ENCODE peak calls at places on chromosomes 2 and 18, in eight cellular contexts. One of them, this sample, is unnamed.

GRCh38 chr2:134137182-134137595 is 116.7 kb upstream of the MGAT5 start:
- DNase-seq in T-cell: no peak
- DNase-seq in activated B cell treated with CpG ODN at 0.5 μM for 24 hours: no peak
- DNase-seq in activated CD8-positive, alpha-beta memory T cell treated with anti-CD3 and anti-CD28 coated beads, Interleukin-2, amount 50 U/mL, for 48 hours: no peak
- DNase-seq in LHCN-M2: peak
- DNase-seq in NB4: peak
- DNase-seq in stimulated activated CD4-positive, alpha-beta T cell treated with anti-CD3 and anti-CD28 coated beads, Interleukin-2, amount 100 ng/mL, for 24 hours: no peak
- DNase-seq in hepatic stellate cell: peak
- DNase-seq in this sample: peak

GRCh38 chr18:73352546-73352945 is 484.8 kb upstream of the NETO1 start:
- DNase-seq in T-cell: no peak
- DNase-seq in activated B cell treated with CpG ODN at 0.5 μM for 24 hours: no peak
- DNase-seq in activated CD8-positive, alpha-beta memory T cell treated with anti-CD3 and anti-CD28 coated beads, Interleukin-2, amount 50 U/mL, for 48 hours: no peak
- DNase-seq in LHCN-M2: no peak
- DNase-seq in NB4: no peak
- DNase-seq in stimulated activated CD4-positive, alpha-beta T cell treated with anti-CD3 and anti-CD28 coated beads, Interleukin-2, amount 100 ng/mL, for 24 hours: no peak
- DNase-seq in hepatic stellate cell: no peak
- DNase-seq in this sample: peak

GRCh38 chr18:24089626-24090337 is 49.1 kb upstream of the CABYR start:
- DNase-seq in T-cell: no peak
- DNase-seq in activated B cell treated with CpG ODN at 0.5 μM for 24 hours: no peak
- DNase-seq in activated CD8-positive, alpha-beta memory T cell treated with anti-CD3 and anti-CD28 coated beads, Interleukin-2, amount 50 U/mL, for 48 hours: no peak
- DNase-seq in LHCN-M2: no peak
- DNase-seq in NB4: no peak
- DNase-seq in stimulated activated CD4-positive, alpha-beta T cell treated with anti-CD3 and anti-CD28 coated beads, Interleukin-2, amount 100 ng/mL, for 24 hours: no peak
- DNase-seq in hepatic stellate cell: no peak
- DNase-seq in this sample: no peak

GRCh38 chr2:57867730-57868129 is 178.9 kb upstream of the VRK2 start:
- DNase-seq in T-cell: no peak
- DNase-seq in activated B cell treated with CpG ODN at 0.5 μM for 24 hours: no peak
- DNase-seq in activated CD8-positive, alpha-beta memory T cell treated with anti-CD3 and anti-CD28 coated beads, Interleukin-2, amount 50 U/mL, for 48 hours: no peak
- DNase-seq in LHCN-M2: no peak
- DNase-seq in NB4: no peak
- DNase-seq in stimulated activated CD4-positive, alpha-beta T cell treated with anti-CD3 and anti-CD28 coated beads, Interleukin-2, amount 100 ng/mL, for 24 hours: no peak
- DNase-seq in hepatic stellate cell: no peak
- DNase-seq in this sample: no peak

GRCh38 chr2:52934354-52934898 is 833.2 kb upstream of the CHAC2 start:
- DNase-seq in T-cell: no peak
- DNase-seq in activated B cell treated with CpG ODN at 0.5 μM for 24 hours: no peak
- DNase-seq in activated CD8-positive, alpha-beta memory T cell treated with anti-CD3 and anti-CD28 coated beads, Interleukin-2, amount 50 U/mL, for 48 hours: no peak
- DNase-seq in LHCN-M2: peak
- DNase-seq in NB4: no peak
- DNase-seq in stimulated activated CD4-positive, alpha-beta T cell treated with anti-CD3 and anti-CD28 coated beads, Interleukin-2, amount 100 ng/mL, for 24 hours: no peak
- DNase-seq in hepatic stellate cell: no peak
- DNase-seq in this sample: peak

GRCh38 chr2:43224571-43225092 is 1.8 kb downstream of the ZFP36L2 start:
- DNase-seq in T-cell: peak
- DNase-seq in activated B cell treated with CpG ODN at 0.5 μM for 24 hours: no peak
- DNase-seq in activated CD8-positive, alpha-beta memory T cell treated with anti-CD3 and anti-CD28 coated beads, Interleukin-2, amount 50 U/mL, for 48 hours: no peak
- DNase-seq in LHCN-M2: peak
- DNase-seq in NB4: peak
- DNase-seq in stimulated activated CD4-positive, alpha-beta T cell treated with anti-CD3 and anti-CD28 coated beads, Interleukin-2, amount 100 ng/mL, for 24 hours: peak
- DNase-seq in hepatic stellate cell: no peak
- DNase-seq in this sample: peak

GRCh38 chr18:9520666-9521065 is 45.4 kb downstream of the RALBP1 start:
- DNase-seq in T-cell: no peak
- DNase-seq in activated B cell treated with CpG ODN at 0.5 μM for 24 hours: no peak
- DNase-seq in activated CD8-positive, alpha-beta memory T cell treated with anti-CD3 and anti-CD28 coated beads, Interleukin-2, amount 50 U/mL, for 48 hours: no peak
- DNase-seq in LHCN-M2: peak
- DNase-seq in NB4: no peak
- DNase-seq in stimulated activated CD4-positive, alpha-beta T cell treated with anti-CD3 and anti-CD28 coated beads, Interleukin-2, amount 100 ng/mL, for 24 hours: no peak
- DNase-seq in hepatic stellate cell: no peak
- DNase-seq in this sample: peak

GRCh38 chr2:159129301-159129700 is 157.2 kb downstream of the WDSUB1 start:
- DNase-seq in T-cell: no peak
- DNase-seq in activated B cell treated with CpG ODN at 0.5 μM for 24 hours: no peak
- DNase-seq in activated CD8-positive, alpha-beta memory T cell treated with anti-CD3 and anti-CD28 coated beads, Interleukin-2, amount 50 U/mL, for 48 hours: no peak
- DNase-seq in LHCN-M2: peak
- DNase-seq in NB4: no peak
- DNase-seq in stimulated activated CD4-positive, alpha-beta T cell treated with anti-CD3 and anti-CD28 coated beads, Interleukin-2, amount 100 ng/mL, for 24 hours: no peak
- DNase-seq in hepatic stellate cell: no peak
- DNase-seq in this sample: no peak

GRCh38 chr18:37864122-37864521 is 298.5 kb upstream of the CELF4 start:
- DNase-seq in T-cell: no peak
- DNase-seq in activated B cell treated with CpG ODN at 0.5 μM for 24 hours: no peak
- DNase-seq in activated CD8-positive, alpha-beta memory T cell treated with anti-CD3 and anti-CD28 coated beads, Interleukin-2, amount 50 U/mL, for 48 hours: no peak
- DNase-seq in LHCN-M2: no peak
- DNase-seq in NB4: no peak
- DNase-seq in stimulated activated CD4-positive, alpha-beta T cell treated with anti-CD3 and anti-CD28 coated beads, Interleukin-2, amount 100 ng/mL, for 24 hours: no peak
- DNase-seq in hepatic stellate cell: no peak
- DNase-seq in this sample: no peak